ENCODE peak calls at places on chromosomes 5 and 9, in four cellular contexts. A, C, E and G are unnamed samples.
A peak's percentile ranks its signal among the peaks of the same experiment; 100 is the strongest.

GRCh38 chr5:78504726-78505431 is 143.7 kb downstream of the LHFPL2 start:
- DNase-seq in A (peak; percentile 92), C (peak; percentile 85), E (peak; percentile 76), G (peak; percentile 99)

GRCh38 chr5:159458217-159458711 is 128.0 kb upstream of the IL12B start:
- DNase-seq in A (no peak), C (no peak), E (no peak), G (no peak)

GRCh38 chr5:109200221-109200620 is 209.6 kb downstream of the PJA2 start:
- DNase-seq in A (no peak), C (no peak), E (no peak), G (no peak)

GRCh38 chr5:160311491-160312138 is 749 bp downstream of the CCNJL start:
- DNase-seq in A (peak; percentile 24), C (no peak), E (no peak), G (no peak)

GRCh38 chr5:109844695-109845094 is 155.0 kb downstream of the MAN2A1 start:
- DNase-seq in A (no peak), C (no peak), E (no peak), G (peak; percentile 31)

GRCh38 chr5:81183811-81184748 is 49.0 kb upstream of the CKMT2 start:
- DNase-seq in A (no peak), C (no peak), E (no peak), G (no peak)

GRCh38 chr9:106916491-106917235 is 53.7 kb downstream of the ZNF462 start:
- DNase-seq in A (no peak), C (peak; percentile 88), E (no peak), G (peak; percentile 62)

GRCh38 chr5:172450453-172450852 is 3.9 kb downstream of the SH3PXD2B start:
- DNase-seq in A (no peak), C (no peak), E (no peak), G (no peak)

GRCh38 chr9:21434202-21435014 is 5.8 kb upstream of the IFNA1 start:
- DNase-seq in A (no peak), C (no peak), E (no peak), G (no peak)

GRCh38 chr5:16983022-16983639 is 47.0 kb upstream of the MYO10 start:
- DNase-seq in A (no peak), C (no peak), E (no peak), G (no peak)

GRCh38 chr9:122777935-122778671 is 10.6 kb upstream of the OR5C1 start:
- DNase-seq in A (no peak), C (peak; percentile 34), E (no peak), G (peak; percentile 68)

GRCh38 chr9:121369595-121370265 is at the start of gene STOM:
- DNase-seq in A (peak; percentile 91), C (no peak), E (peak; percentile 76), G (peak; percentile 46)

GRCh38 chr5:163456029-163456589 is 3.8 kb downstream of the NUDCD2 start:
- DNase-seq in A (no peak), C (no peak), E (no peak), G (no peak)

GRCh38 chr5:159133041-159133741 is 33.5 kb upstream of the EBF1 start:
- DNase-seq in A (peak; percentile 33), C (peak; percentile 12), E (no peak), G (no peak)

GRCh38 chr9:96253059-96253696 is 48.8 kb downstream of the HSD17B3 start:
- DNase-seq in A (no peak), C (no peak), E (no peak), G (no peak)

GRCh38 chr9:87083986-87084385 is 136.7 kb upstream of the GAS1 start:
- DNase-seq in A (no peak), C (no peak), E (no peak), G (no peak)

GRCh38 chr9:92180669-92181181 is 65.5 kb upstream of the SPTLC1 start:
- DNase-seq in A (no peak), C (peak; percentile 23), E (no peak), G (peak; percentile 67)

GRCh38 chr5:68033961-68034581 is 181.5 kb upstream of the PIK3R1 start:
- DNase-seq in A (peak; percentile 54), C (no peak), E (no peak), G (no peak)

GRCh38 chr9:77456829-77457437 is 191.2 kb downstream of the GNA14 start:
- DNase-seq in A (peak; percentile 91), C (peak; percentile 81), E (peak; percentile 80), G (peak; percentile 65)

GRCh38 chr5:6482735-6483134 is 34.1 kb downstream of the UBE2QL1 start:
- DNase-seq in A (no peak), C (no peak), E (no peak), G (no peak)

GRCh38 chr9:79572891-79573696 is 1.3 kb downstream of the TLE4 start:
- DNase-seq in A (peak; percentile 36), C (no peak), E (peak; percentile 74), G (no peak)

GRCh38 chr9:8262625-8263622 is 463.3 kb upstream of the DMAC1 start:
- DNase-seq in A (no peak), C (no peak), E (no peak), G (no peak)

GRCh38 chr5:95822408-95823240 is at the start of gene GLRX:
- DNase-seq in A (peak; percentile 88), C (peak; percentile 79), E (no peak), G (peak; percentile 90)

GRCh38 chr9:407255-407654 is 192.6 kb downstream of the DOCK8 start:
- DNase-seq in A (no peak), C (no peak), E (no peak), G (no peak)
- TF ChIP-seq CTCF in A (no peak), C (no peak), E (no peak), G (no peak)

DNA sequence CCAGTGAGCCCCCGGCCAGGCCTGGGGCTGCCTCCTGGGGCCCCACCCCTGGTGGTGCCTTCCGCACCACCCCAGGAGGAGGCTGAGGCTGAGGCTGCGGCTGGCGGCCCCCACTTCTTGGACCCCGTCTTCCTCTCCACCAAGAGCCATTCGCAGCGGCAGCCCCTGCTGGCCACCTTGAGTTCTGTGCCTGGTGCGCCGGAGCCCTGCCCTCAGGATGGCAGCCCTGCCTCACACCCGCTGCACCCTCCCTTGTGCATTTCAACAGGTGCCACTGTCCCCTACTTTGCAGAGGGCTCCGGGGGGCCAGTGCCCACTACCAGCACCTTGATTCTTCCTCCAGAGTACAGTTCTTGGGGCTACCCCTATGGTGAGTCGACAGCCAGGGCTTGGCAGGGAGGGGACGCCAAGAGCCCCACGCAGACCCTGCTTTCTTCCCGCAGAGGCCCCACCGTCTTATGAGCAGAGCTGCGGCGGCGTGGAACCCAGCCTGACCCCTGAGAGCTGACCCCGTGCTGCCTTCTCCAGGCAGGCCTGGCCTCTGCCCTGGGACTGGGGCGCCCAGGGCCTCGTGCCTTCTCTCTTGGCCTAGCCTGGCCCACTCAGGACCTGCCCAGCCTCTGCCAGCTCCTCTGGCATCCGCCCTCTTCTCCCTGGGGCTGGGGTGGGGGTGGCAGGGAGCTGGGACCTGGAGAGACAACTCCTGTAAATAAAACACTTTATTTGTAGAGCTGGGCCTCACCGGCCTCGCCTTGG is 4.0 kb upstream of the EHMT1 start:
- DNase-seq in A (no peak), C (no peak), E (no peak), G (no peak)
- TF ChIP-seq CTCF in A (no peak), C (no peak), E (peak; percentile 29), G (no peak)

GRCh38 chr9:137286980-137287383 is 9.5 kb downstream of the TOR4A start:
- DNase-seq in A (no peak), C (no peak), E (no peak), G (no peak)
- TF ChIP-seq CTCF in A (peak; percentile 17), C (peak; percentile 66), E (peak; percentile 68), G (peak; percentile 58)

DNA sequence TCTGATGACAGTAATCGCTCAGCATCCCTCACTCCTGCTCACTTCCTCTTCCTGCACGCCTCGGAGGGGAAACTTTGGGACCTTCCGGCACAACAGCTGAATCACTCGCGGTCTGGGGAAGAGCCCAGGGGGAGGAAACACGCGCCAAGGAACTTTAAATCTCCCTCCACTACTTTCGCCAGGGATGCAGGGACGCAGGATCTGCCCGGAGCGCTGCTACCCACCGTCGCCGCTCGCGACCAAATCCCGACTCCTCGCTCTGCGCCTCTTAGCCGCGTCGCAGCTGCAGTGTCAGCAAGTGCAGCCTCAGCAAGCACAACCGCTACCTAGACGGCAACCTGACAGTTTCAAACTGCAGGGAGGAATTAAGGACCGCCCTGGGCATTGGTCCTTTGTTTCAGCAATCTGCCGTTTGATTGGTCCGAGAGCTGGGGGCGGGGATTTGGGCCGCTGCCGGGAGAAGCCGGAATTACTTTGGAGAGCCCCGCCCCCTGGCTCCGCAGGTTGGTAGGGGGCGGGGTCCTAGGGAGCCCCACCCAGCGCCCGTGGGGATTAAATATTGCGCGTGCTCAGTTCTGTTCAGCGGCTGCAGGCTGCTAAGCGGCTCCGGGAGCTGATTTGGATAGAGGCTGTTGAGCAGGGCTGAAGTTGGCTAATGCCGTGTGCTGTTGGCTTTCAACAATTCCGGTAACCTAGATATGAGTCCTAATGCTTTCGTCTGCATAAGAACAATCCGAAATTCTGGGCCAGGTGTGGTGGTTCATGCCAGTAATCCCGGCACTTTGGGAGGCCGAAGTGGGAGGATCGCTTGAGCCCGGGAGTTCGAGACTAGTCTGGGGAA is at the start of gene POC5:
- DNase-seq in A (peak; percentile 95), C (peak; percentile 80), E (peak; percentile 97), G (peak; percentile 84)
- TF ChIP-seq CTCF in A (no peak), C (no peak), E (no peak), G (no peak)

GRCh38 chr9:6681957-6682501 is 36.5 kb upstream of the GLDC start:
- DNase-seq in A (no peak), C (no peak), E (no peak), G (no peak)

GRCh38 chr9:6681147-6681956 is 35.8 kb upstream of the GLDC start:
- DNase-seq in A (peak; percentile 96), C (peak; percentile 90), E (peak; percentile 96), G (peak; percentile 87)

GRCh38 chr9:6689893-6690634 is 44.5 kb upstream of the GLDC start:
- DNase-seq in A (no peak), C (no peak), E (no peak), G (no peak)

GRCh38 chr9:6687180-6687579 is 41.7 kb upstream of the GLDC start:
- DNase-seq in A (no peak), C (no peak), E (no peak), G (no peak)

GRCh38 chr9:6686396-6686795 is 40.9 kb upstream of the GLDC start:
- DNase-seq in A (no peak), C (no peak), E (no peak), G (no peak)
- TF ChIP-seq CTCF in A (no peak), C (peak; percentile 14), E (peak; percentile 25), G (peak; percentile 26)

GRCh38 chr5:165137701-165138100 is 1632.3 kb downstream of the MAT2B start:
- DNase-seq in A (no peak), C (no peak), E (no peak), G (no peak)
- TF ChIP-seq CTCF in A (no peak), C (no peak), E (no peak), G (no peak)

GRCh38 chr9:133869674-133870419 is 122.3 kb downstream of the VAV2 start:
- DNase-seq in A (no peak), C (no peak), E (no peak), G (no peak)
- TF ChIP-seq CTCF in A (no peak), C (no peak), E (peak; percentile 46), G (no peak)